ENCODE peak calls at places on chromosomes 5 and 9, in six cellular contexts. A is H9, U is K562, N is nephron progenitor cell, Q is bronchial epithelial cell, G is stomach. S is an unnamed sample.

GRCh38 chr9:16133556-16134227 is 580.8 kb downstream of the CCDC171 start:
- DNase-seq in Q (peak; percentile 84), N (peak; percentile 48), G (no peak), U (peak; percentile 44), A (peak; percentile 80), S (no peak)

GRCh38 chr5:88686077-88686541 is 196.9 kb downstream of the MEF2C start:
- DNase-seq in N (no peak), G (no peak), Q (no peak), U (no peak), A (no peak), S (no peak)

GRCh38 chr5:34889394-34889793 is 25.9 kb downstream of the RAD1 start:
- DNase-seq in U (no peak), N (no peak), Q (no peak), A (no peak), G (no peak), S (no peak)

GRCh38 chr5:168076561-168076991 is 214.9 kb upstream of the WWC1 start:
- DNase-seq in U (no peak), A (peak; percentile 80), N (peak; percentile 58), G (no peak), Q (no peak), S (no peak)

GRCh38 chr5:157592594-157592993 is 17.0 kb upstream of the ADAM19 start:
- DNase-seq in N (no peak), A (no peak), G (no peak), U (no peak), Q (no peak), S (no peak)

GRCh38 chr5:84861306-84861705 is 476.6 kb upstream of the EDIL3 start:
- DNase-seq in Q (no peak), G (no peak), N (no peak), A (no peak), U (no peak), S (no peak)

GRCh38 chr9:133347515-133347984 is 381 bp downstream of the MED22 start:
- DNase-seq in N (peak; percentile 59), Q (no peak), G (no peak), U (no peak), A (no peak), S (no peak)

GRCh38 chr5:15927710-15928380 is 251.7 kb downstream of the MARCHF11 start:
- DNase-seq in G (no peak), Q (no peak), A (no peak), U (no peak), N (no peak), S (peak; percentile 91)

GRCh38 chr5:137921931-137922330 is 32.7 kb downstream of the PKD2L2 start:
- DNase-seq in G (no peak), Q (no peak), U (no peak), A (no peak), N (no peak), S (no peak)

DNA sequence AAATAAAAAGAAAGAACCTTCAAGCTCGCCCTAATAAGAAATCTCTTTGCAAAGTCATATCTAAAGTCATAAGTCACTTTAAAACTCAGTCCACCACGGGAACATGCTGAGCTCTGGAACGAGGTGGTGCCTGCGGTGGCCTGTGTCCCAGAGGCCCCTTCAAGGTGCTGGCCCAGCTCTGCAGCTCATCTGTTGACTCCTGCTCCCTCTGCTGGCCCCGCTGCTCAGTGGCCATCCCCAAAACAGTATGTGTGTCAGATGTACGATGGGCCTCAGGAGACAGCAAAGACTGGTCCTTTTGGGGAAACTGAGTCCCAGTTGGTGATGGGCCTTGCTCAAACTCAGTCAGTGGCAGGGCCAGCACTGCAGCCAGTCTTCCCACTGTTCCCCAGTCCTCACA is 22.8 kb upstream of the FOXB2 start:
- DNase-seq in U (no peak), G (no peak), N (peak; percentile 65), Q (no peak), A (peak; percentile 78), S (no peak)
- TF ChIP-seq CTCF in U (peak; percentile 53), G (peak; percentile 20), N (peak; percentile 65), Q (peak; percentile 60), A (peak; percentile 77), S (peak; percentile 84)

GRCh38 chr5:94285984-94286383 is 332.4 kb downstream of the KIAA0825 start:
- DNase-seq in A (no peak), G (no peak), Q (no peak), U (no peak), N (no peak), S (no peak)
- TF ChIP-seq CTCF in A (no peak), G (no peak), Q (no peak), U (no peak), N (no peak), S (no peak)

GRCh38 chr9:132236662-132237311 is 74.9 kb downstream of the NTNG2 start:
- DNase-seq in U (no peak), A (no peak), Q (no peak), G (no peak), N (no peak), S (no peak)
- TF ChIP-seq CTCF in U (no peak), A (peak; percentile 8), Q (no peak), G (no peak), N (peak; percentile 34), S (peak; percentile 71)

GRCh38 chr5:114332493-114332892 is 29.4 kb upstream of the KCNN2 start:
- DNase-seq in G (no peak), N (no peak), A (no peak), Q (no peak), U (no peak), S (no peak)
- TF ChIP-seq CTCF in G (no peak), N (no peak), A (no peak), Q (no peak), U (no peak), S (no peak)

GRCh38 chr5:18024542-18024941 is 390.3 kb downstream of the TAF11L14 start:
- DNase-seq in N (no peak), Q (no peak), G (no peak), U (no peak), A (no peak), S (no peak)
- TF ChIP-seq CTCF in N (no peak), Q (no peak), G (no peak), U (no peak), A (peak; percentile 44), S (no peak)

DNA sequence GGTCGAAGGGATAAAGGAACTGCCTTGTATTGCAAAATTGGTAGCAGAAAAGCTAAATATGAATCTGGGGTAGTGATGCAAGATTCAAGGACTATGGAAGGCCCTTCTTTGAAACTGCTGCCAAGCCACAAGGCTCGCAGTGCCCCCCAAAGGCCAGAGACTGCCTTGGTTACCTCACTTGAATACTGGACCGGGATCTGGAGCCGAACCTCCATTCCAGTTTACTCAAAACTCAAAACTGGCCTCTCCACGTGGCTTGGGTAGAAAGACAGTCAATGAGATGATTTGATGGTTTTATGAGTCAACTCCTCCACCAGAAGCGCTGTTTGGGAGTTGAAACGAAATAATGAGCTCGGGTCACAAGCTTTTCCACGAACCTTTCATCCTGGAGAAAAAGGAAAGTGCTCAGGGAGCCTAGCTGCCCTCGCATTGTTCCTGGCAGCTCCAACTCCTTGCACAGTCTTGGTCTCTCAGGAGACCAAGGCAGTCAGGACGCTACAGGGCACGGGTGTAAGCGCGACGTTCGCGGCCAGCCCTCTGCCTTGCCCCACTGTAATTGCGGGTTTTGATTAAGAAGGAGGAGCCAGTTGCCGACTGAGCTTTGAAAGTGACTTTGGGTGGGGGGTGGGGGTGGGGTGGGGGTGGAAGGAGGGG is 2.8 kb downstream of the ST8SIA4 start:
- DNase-seq in G (peak; percentile 26), Q (peak; percentile 33), N (peak; percentile 15), U (no peak), A (peak; percentile 46), S (no peak)
- TF ChIP-seq CTCF in G (no peak), Q (peak; percentile 10), N (no peak), U (no peak), A (peak; percentile 59), S (peak; percentile 35)

GRCh38 chr5:38189031-38189632 is 69.2 kb upstream of the EGFLAM start:
- DNase-seq in G (no peak), A (peak; percentile 46), Q (no peak), U (no peak), N (peak; percentile 64), S (no peak)
- TF ChIP-seq CTCF in G (no peak), A (peak; percentile 34), Q (no peak), U (no peak), N (no peak), S (peak; percentile 14)